ENCODE peak calls at places on chromosomes 12 and 14, in four cellular contexts. C is Caco-2, X is right atrium auricular region, K is upper lobe of right lung. L is an unnamed sample.

GRCh38 chr12:50517456-50518048 is 12.8 kb downstream of the DIP2B start:
- DNase-seq in K (no peak), C (no peak), X (no peak), L (no peak)

GRCh38 chr14:64294672-64295413 is 672 bp upstream of the ESR2 start:
- DNase-seq in X (no peak), C (peak; percentile 80), K (peak; percentile 93), L (peak; percentile 92)

GRCh38 chr12:6960291-6961277 is 9.4 kb downstream of the PTPN6 start:
- DNase-seq in C (no peak), X (no peak), K (peak; percentile 65), L (no peak)

GRCh38 chr14:68779761-68780323 is 13.0 kb downstream of the ZFP36L1 start:
- DNase-seq in X (peak; percentile 58), C (peak; percentile 64), K (no peak), L (no peak)

GRCh38 chr12:30169839-30170591 is 386.3 kb upstream of the TMTC1 start:
- DNase-seq in C (no peak), X (no peak), K (peak; percentile 64), L (no peak)

GRCh38 chr12:120055231-120055630 is 61.3 kb downstream of the RAB35 start:
- DNase-seq in K (no peak), C (no peak), X (no peak), L (no peak)

GRCh38 chr12:120234643-120235368 is 30.7 kb downstream of the PXN start:
- DNase-seq in K (peak; percentile 81), X (peak; percentile 97), C (peak; percentile 83), L (peak; percentile 96)

GRCh38 chr12:76883826-76884225 is 5.0 kb upstream of the CSRP2 start:
- DNase-seq in K (no peak), X (no peak), C (no peak), L (peak; percentile 87)

GRCh38 chr14:34461334-34462131 is 507 bp downstream of the SPTSSA start:
- DNase-seq in K (peak; percentile 79), X (peak; percentile 73), C (peak; percentile 78), L (peak; percentile 77)

GRCh38 chr14:100078997-100079561 is 13.9 kb downstream of the EVL start:
- DNase-seq in X (no peak), C (no peak), K (no peak), L (no peak)

GRCh38 chr14:70350078-70350477 is 9.4 kb downstream of the COX16 start:
- DNase-seq in X (no peak), K (no peak), C (no peak), L (no peak)

GRCh38 chr12:121087467-121088207 is 45.0 kb upstream of the P2RX7 start:
- DNase-seq in X (no peak), C (no peak), K (no peak), L (no peak)

GRCh38 chr12:47744005-47744651 is 14.6 kb downstream of the RAPGEF3 start:
- DNase-seq in X (no peak), C (peak; percentile 93), K (peak; percentile 81), L (peak; percentile 81)

GRCh38 chr12:38157274-38157932 is 159.2 kb upstream of the ALG10B start:
- DNase-seq in X (no peak), K (peak; percentile 51), C (no peak), L (no peak)

GRCh38 chr12:114904254-114905003 is 220.5 kb upstream of the TBX3 start:
- DNase-seq in X (no peak), C (no peak), K (no peak), L (no peak)

GRCh38 chr12:106074706-106075392 is 63.9 kb downstream of the NUAK1 start:
- DNase-seq in K (no peak), X (no peak), C (no peak), L (no peak)

GRCh38 chr14:30292591-30292990 is 266.4 kb upstream of the G2E3 start:
- DNase-seq in C (no peak), K (no peak), X (no peak), L (no peak)

GRCh38 chr12:1553546-1553945 is 40.8 kb downstream of the FBXL14 start:
- DNase-seq in K (peak; percentile 29), X (no peak), C (no peak), L (no peak)

GRCh38 chr14:71658261-71658860 is 273.9 kb upstream of the RGS6 start:
- DNase-seq in K (no peak), C (no peak), X (no peak), L (no peak)

GRCh38 chr12:65728913-65729793 is 95.1 kb upstream of the HMGA2 start:
- DNase-seq in X (no peak), C (peak; percentile 29), K (no peak), L (peak; percentile 60)

GRCh38 chr12:132162508-132163031 is 18.3 kb downstream of the NOC4L start:
- DNase-seq in C (no peak), X (no peak), K (peak; percentile 67), L (peak; percentile 94)

GRCh38 chr14:58353516-58354299 is 42.0 kb upstream of the TOMM20L start:
- DNase-seq in X (no peak), K (no peak), C (no peak), L (no peak)

GRCh38 chr14:64510825-64511679 is 6.5 kb downstream of the ZBTB1 start:
- DNase-seq in K (no peak), X (peak; percentile 76), C (peak; percentile 53), L (no peak)

GRCh38 chr12:532908-533565 is 73.3 kb downstream of the B4GALNT3 start:
- DNase-seq in X (no peak), K (no peak), C (no peak), L (peak; percentile 22)

GRCh38 chr12:75437564-75437963 is 43.0 kb upstream of the GLIPR1 start:
- DNase-seq in C (no peak), X (no peak), K (no peak), L (no peak)

GRCh38 chr12:19402743-19403400 is 36.4 kb upstream of the AEBP2 start:
- DNase-seq in K (peak; percentile 72), C (no peak), X (no peak), L (no peak)

GRCh38 chr14:102326583-102326982 is 7.0 kb downstream of the ZNF839 start:
- DNase-seq in K (no peak), C (no peak), X (no peak), L (no peak)

GRCh38 chr12:75759842-75760260 is 248.4 kb upstream of the KRR1 start:
- DNase-seq in K (no peak), X (no peak), C (no peak), L (no peak)

GRCh38 chr14:87888136-87888999 is 104.6 kb downstream of the GALC start:
- DNase-seq in C (no peak), X (no peak), K (no peak), L (no peak)

GRCh38 chr14:29458547-29458946 is 469.1 kb downstream of the PRKD1 start:
- DNase-seq in X (no peak), K (no peak), C (no peak), L (no peak)

GRCh38 chr12:28869197-28869596 is 279.9 kb upstream of the FAR2 start:
- DNase-seq in C (no peak), K (no peak), X (no peak), L (no peak)

GRCh38 chr14:30966415-30967363 is 58.8 kb upstream of the AP4S1 start:
- DNase-seq in C (no peak), X (no peak), K (no peak), L (no peak)

GRCh38 chr14:34340226-34340625 is 121.8 kb downstream of the SPTSSA start:
- DNase-seq in K (no peak), X (no peak), C (no peak), L (no peak)

GRCh38 chr12:7108042-7108927 is 729 bp downstream of the C1RL start:
- DNase-seq in X (peak; percentile 79), K (peak; percentile 94), C (peak; percentile 94), L (peak; percentile 95)

GRCh38 chr14:99809376-99809775 is 16.2 kb downstream of the EML1 start:
- DNase-seq in C (no peak), K (no peak), X (peak; percentile 84), L (no peak)

GRCh38 chr14:96309128-96309906 is 53.3 kb downstream of the BDKRB1 start:
- DNase-seq in K (no peak), C (peak; percentile 68), X (no peak), L (no peak)

GRCh38 chr14:45906257-45906656 is 653.3 kb upstream of the MIS18BP1 start:
- DNase-seq in C (no peak), K (no peak), X (no peak), L (no peak)

GRCh38 chr14:67335781-67336180 is 23.8 kb downstream of the ATP6V1D start:
- DNase-seq in C (no peak), X (no peak), K (no peak), L (no peak)

DNA sequence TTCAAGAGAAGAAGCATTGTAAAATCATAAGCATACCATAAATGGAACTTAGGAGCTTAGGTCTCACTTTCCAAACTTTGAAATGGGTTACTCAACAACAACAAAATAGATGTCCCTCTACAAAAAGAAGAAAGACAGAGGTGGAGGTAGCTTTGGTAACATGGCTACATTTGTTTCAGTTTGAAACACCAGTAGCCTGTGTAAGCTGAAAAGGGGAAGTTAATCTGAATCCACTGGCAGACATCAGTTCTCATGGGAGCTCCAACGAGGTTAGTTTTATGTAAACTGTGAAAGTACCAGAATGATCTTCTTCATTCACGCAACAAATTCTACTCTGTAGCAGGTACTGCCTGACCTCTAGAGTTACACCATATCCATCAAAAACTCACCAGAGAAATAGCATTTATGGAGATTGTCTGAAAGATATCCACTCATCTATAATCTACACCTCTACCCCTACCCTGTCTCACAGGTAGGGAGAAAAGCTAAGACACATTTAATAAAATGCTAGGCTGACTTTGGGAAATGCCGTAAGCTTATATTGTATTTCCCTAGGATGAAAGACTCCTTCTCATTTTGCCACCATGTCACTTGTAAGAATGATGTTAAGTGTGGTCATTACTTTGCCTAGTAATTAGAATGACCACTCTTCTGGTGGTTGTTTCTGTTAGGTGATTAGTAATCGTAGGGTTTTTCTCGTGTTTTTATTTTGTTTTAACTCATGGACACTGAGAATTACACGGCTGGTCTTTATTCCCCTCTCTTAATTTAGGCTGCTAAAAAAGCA is 224.1 kb downstream of the ASCL1 start:
- DNase-seq in C (no peak), K (no peak), X (no peak), L (no peak)
- TF ChIP-seq CTCF in C (no peak), K (no peak), X (no peak), L (no peak)

GRCh38 chr12:32828120-32828519 is 68.5 kb downstream of the PKP2 start:
- DNase-seq in K (no peak), X (no peak), C (no peak), L (no peak)
- H3K4me1 ChIP-seq in K (no peaks in the 10 kb centered on the region), X (no peaks in the 10 kb centered on the region), C (peaks cover 22% of the 10 kb centered on the region), L (no peaks in the 10 kb centered on the region)

DNA sequence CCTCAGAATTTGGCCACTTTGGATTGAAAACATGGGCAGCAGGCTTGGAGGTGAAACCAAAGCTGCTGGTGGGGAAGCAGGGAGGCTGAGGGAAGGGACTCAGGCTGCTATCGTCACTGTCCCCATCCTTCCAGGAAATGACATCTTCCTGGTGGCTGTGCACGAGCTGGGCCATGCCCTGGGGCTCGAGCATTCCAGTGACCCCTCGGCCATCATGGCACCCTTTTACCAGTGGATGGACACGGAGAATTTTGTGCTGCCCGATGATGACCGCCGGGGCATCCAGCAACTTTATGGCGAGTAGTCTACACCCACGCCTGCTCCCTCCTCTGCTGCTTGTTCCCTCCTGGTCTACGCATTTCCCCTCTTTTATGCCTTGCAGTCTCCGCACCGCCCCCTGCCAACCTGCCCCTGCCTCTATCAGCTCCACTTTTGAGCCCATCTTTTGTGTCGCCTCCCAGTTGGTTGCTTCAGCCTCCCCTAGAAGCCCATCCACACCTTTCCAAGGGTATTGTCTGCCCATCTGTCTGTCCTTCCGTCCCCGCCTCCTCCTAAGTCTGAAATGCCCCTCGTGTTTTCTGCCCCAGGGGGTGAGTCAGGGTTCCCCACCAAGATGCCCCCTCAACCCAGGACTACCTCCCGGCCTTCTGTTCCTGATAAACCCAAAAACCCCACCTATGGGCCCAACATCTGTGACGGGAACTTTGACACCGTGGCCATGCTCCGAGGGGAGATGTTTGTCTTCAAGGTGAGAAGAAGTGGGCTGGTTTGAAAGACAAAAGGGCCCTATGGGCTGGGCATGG is 6.9 kb downstream of the MMP14 start:
- DNase-seq in K (no peak), C (no peak), X (no peak), L (no peak)
- H3K36me3 ChIP-seq in K (peaks cover 60% of the 10 kb centered on the region), C (peaks cover 10% of the 10 kb centered on the region), X (peaks cover 58% of the 10 kb centered on the region), L (peaks cover 44% of the 10 kb centered on the region)

GRCh38 chr12:104827587-104827986 is 130.5 kb downstream of the SLC41A2 start:
- DNase-seq in C (no peak), X (no peak), K (no peak), L (no peak)
- TF ChIP-seq CTCF in C (no peak), X (peak; percentile 36), K (peak; percentile 30), L (no peak)

L was measured in kidney.